ENCODE peak calls at places on chromosomes 16 and 17, in seven cellular contexts. S is GM23338, J is cardiac fibroblast, G is heart right ventricle, F is lower leg skin, P is DND-41, Z is fibroblast of lung. O is an unnamed sample.
A peak's percentile ranks its signal among the peaks of the same experiment; 100 is the strongest.

GRCh38 chr17:57051886-57052342 is 33.1 kb upstream of the AKAP1 start:
- DNase-seq in S (peak; percentile 18), J (no peak), G (no peak), F (no peak), P (no peak), Z (no peak), O (no peak)

GRCh38 chr16:3461120-3461519 is 17.6 kb downstream of the NAA60 start:
- DNase-seq in S (no peak), J (no peak), G (no peak), F (no peak), P (peak; percentile 57), Z (no peak), O (no peak)

GRCh38 chr16:26826500-26826899 is 240.2 kb upstream of the C16orf82 start:
- DNase-seq in S (no peak), J (no peak), G (no peak), F (no peak), P (no peak), Z (no peak), O (no peak)

GRCh38 chr17:77439382-77440013 is 298.7 kb downstream of the SEC14L1 start:
- DNase-seq in S (no peak), J (no peak), G (no peak), F (no peak), P (no peak), Z (no peak), O (no peak)

GRCh38 chr17:61724777-61725176 is 133.8 kb upstream of the NACA2 start:
- DNase-seq in S (no peak), J (no peak), G (no peak), F (no peak), P (no peak), Z (peak; percentile 6), O (no peak)

GRCh38 chr17:61408151-61409041 is 8.8 kb downstream of the TBX2 start:
- DNase-seq in S (no peak), J (no peak), G (no peak), F (no peak), P (no peak), Z (peak; percentile 57), O (no peak)

GRCh38 chr16:55661842-55662479 is 6.2 kb downstream of the SLC6A2 start:
- DNase-seq in S (no peak), J (no peak), G (no peak), F (no peak), P (no peak), Z (no peak), O (no peak)

GRCh38 chr17:77690271-77691161 is 268.0 kb upstream of the TNRC6C start:
- DNase-seq in S (no peak), J (no peak), G (peak; percentile 28), F (peak; percentile 84), P (no peak), Z (no peak), O (no peak)

GRCh38 chr16:61296305-61296704 is 739.9 kb downstream of the CDH8 start:
- DNase-seq in S (no peak), J (no peak), G (no peak), F (no peak), P (no peak), Z (no peak), O (no peak)

GRCh38 chr17:43723697-43724359 is 34.8 kb downstream of the SOST start:
- DNase-seq in S (no peak), J (peak; percentile 63), G (no peak), F (no peak), P (no peak), Z (peak; percentile 31), O (peak; percentile 48)

GRCh38 chr16:49835116-49835880 is 20.6 kb downstream of the ZNF423 start:
- DNase-seq in S (peak; percentile 50), J (peak; percentile 53), G (no peak), F (no peak), P (no peak), Z (no peak), O (no peak)

GRCh38 chr16:84513111-84514065 is 8.9 kb upstream of the MEAK7 start:
- DNase-seq in S (no peak), J (no peak), G (no peak), F (no peak), P (no peak), Z (peak; percentile 60), O (no peak)

GRCh38 chr16:19008245-19008644 is 24.5 kb downstream of the TMC7 start:
- DNase-seq in S (no peak), J (peak; percentile 76), G (no peak), F (no peak), P (no peak), Z (peak; percentile 67), O (no peak)

GRCh38 chr16:19006446-19007315 is 22.9 kb downstream of the TMC7 start:
- DNase-seq in S (no peak), J (no peak), G (no peak), F (no peak), P (no peak), Z (no peak), O (no peak)

GRCh38 chr16:19008770-19009169 is 25.0 kb downstream of the TMC7 start:
- DNase-seq in S (no peak), J (peak; percentile 16), G (no peak), F (no peak), P (no peak), Z (peak; percentile 41), O (no peak)

GRCh38 chr16:19003935-19004334 is 20.2 kb downstream of the TMC7 start:
- DNase-seq in S (no peak), J (no peak), G (no peak), F (no peak), P (no peak), Z (no peak), O (no peak)

GRCh38 chr16:19005561-19006445 is 22.1 kb downstream of the TMC7 start:
- DNase-seq in S (peak; percentile 61), J (peak; percentile 12), G (peak; percentile 49), F (peak; percentile 90), P (no peak), Z (peak; percentile 6), O (no peak)
- H3K4me3 ChIP-seq in S (no peak overlapping the region), J (no peak overlapping the region), G (no peak overlapping the region), F (no peak overlapping the region), P (no peak overlapping the region), Z (no peak overlapping the region), O (no peak overlapping the region)

DNA sequence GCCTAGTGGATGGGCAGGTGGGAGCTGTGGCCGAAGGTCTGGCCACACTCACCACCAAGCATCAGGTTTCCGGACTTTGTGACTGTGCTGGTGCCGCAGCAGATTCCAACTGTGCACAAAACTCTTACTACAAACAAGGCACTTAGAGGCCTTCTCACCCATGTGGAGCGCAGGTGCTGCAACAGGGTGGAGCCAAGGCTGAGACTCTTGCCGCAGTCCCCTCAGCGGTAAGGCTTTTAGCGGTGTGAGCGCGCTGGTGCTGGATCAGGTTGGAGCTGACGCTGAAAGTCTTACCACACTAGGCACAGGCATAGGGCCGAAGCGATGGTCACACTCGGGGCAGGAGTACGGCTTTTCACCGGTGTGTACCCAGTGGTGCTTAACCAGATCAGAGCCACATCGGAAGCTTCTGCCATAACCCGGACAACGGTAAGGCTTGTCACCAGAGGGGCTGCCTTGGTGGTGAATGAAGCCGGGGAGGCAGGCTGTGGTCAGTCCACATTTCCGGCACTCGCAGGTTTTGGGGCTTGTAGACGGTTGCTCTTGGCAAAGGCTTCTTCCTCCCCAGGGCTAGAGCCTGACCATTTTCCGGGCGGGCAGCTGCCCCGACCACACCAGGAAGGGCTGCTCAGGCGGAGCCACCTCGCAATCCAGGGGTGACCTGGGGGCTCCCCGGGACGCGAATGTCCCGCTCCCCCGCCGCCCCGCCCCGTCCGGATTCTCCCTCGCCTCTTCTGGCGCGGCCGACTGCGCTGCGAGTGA is 1.0 kb upstream of the ARMC5 start:
- DNase-seq in S (peak; percentile 71), J (peak; percentile 49), G (peak; percentile 59), F (peak; percentile 92), P (peak; percentile 79), Z (no peak), O (no peak)
- TF ChIP-seq CTCF in S (peak; percentile 18), J (no peak), G (no peak), F (no peak), P (no peak), Z (no peak), O (peak; percentile 42)

GRCh38 chr17:74430385-74430705 is 1.5 kb upstream of the GPRC5C start:
- DNase-seq in S (no peak), J (no peak), G (no peak), F (no peak), P (no peak), Z (no peak), O (no peak)
- H3K4me3 ChIP-seq in S (peak overlapping the region; percentile 87), J (no peak overlapping the region), G (peak overlapping the region; percentile 82), F (no peak overlapping the region), P (no peak overlapping the region), Z (no peak overlapping the region), O (peak overlapping the region; percentile 98)

GRCh38 chr17:79388556-79389295 is 222.1 kb downstream of the RBFOX3 start:
- DNase-seq in S (peak; percentile 87), J (peak; percentile 54), G (peak; percentile 45), F (no peak), P (peak; percentile 36), Z (peak; percentile 11), O (no peak)
- TF ChIP-seq CTCF in S (peak; percentile 70), J (peak; percentile 69), G (peak; percentile 74), F (no peak), P (peak; percentile 66), Z (peak; percentile 48), O (peak; percentile 69)

GRCh38 chr16:89841275-89841674 is 13.0 kb downstream of the SPIRE2 start:
- DNase-seq in S (no peak), J (no peak), G (no peak), F (no peak), P (peak; percentile 32), Z (no peak), O (no peak)

GRCh38 chr16:89843409-89844350 is 15.4 kb downstream of the SPIRE2 start:
- DNase-seq in S (no peak), J (no peak), G (no peak), F (no peak), P (no peak), Z (no peak), O (no peak)

GRCh38 chr16:89844739-89845339 is 16.6 kb downstream of the SPIRE2 start:
- DNase-seq in S (no peak), J (no peak), G (no peak), F (no peak), P (no peak), Z (no peak), O (no peak)

GRCh38 chr16:89845417-89845816 is 17.1 kb downstream of the SPIRE2 start:
- DNase-seq in S (no peak), J (no peak), G (no peak), F (no peak), P (no peak), Z (no peak), O (no peak)

GRCh38 chr16:89842471-89843408 is 14.5 kb downstream of the SPIRE2 start:
- DNase-seq in S (no peak), J (peak; percentile 43), G (peak; percentile 50), F (no peak), P (no peak), Z (no peak), O (no peak)
- H3K4me3 ChIP-seq in S (no peak overlapping the region), J (no peak overlapping the region), G (no peak overlapping the region), F (no peak overlapping the region), P (no peak overlapping the region), Z (no peak overlapping the region), O (no peak overlapping the region)

O was measured in epithelial cell of proximal tubule.